ENCODE peak calls at places on chromosomes 5 and 9, in six cellular contexts. One of them, this sample, is unnamed.

GRCh38 chr5:133890776-133891280 is 77.6 kb downstream of the C5orf15 start:
- ATAC-seq in K562: no peak
- ATAC-seq in A549: no peak
- ATAC-seq in upper lobe of left lung: no peak
- ATAC-seq in GM12878: no peak
- ATAC-seq in HepG2: no peak
- ATAC-seq in this sample: no peak

GRCh38 chr9:126471084-126471611 is 142.6 kb upstream of the LMX1B start:
- ATAC-seq in K562: no peak
- ATAC-seq in A549: no peak
- ATAC-seq in upper lobe of left lung: peak
- ATAC-seq in GM12878: peak
- ATAC-seq in HepG2: no peak
- ATAC-seq in this sample: peak

GRCh38 chr5:155871623-155872022 is 455.3 kb upstream of the SGCD start:
- ATAC-seq in K562: no peak
- ATAC-seq in A549: no peak
- ATAC-seq in upper lobe of left lung: no peak
- ATAC-seq in GM12878: no peak
- ATAC-seq in HepG2: no peak
- ATAC-seq in this sample: no peak

GRCh38 chr5:127419858-127420257 is 97.6 kb upstream of the PRRC1 start:
- ATAC-seq in K562: no peak
- ATAC-seq in A549: no peak
- ATAC-seq in upper lobe of left lung: no peak
- ATAC-seq in GM12878: no peak
- ATAC-seq in HepG2: no peak
- ATAC-seq in this sample: no peak

GRCh38 chr9:129069825-129070473 is 11.0 kb upstream of the DOLPP1 start:
- ATAC-seq in K562: no peak
- ATAC-seq in A549: peak
- ATAC-seq in upper lobe of left lung: no peak
- ATAC-seq in GM12878: no peak
- ATAC-seq in HepG2: peak
- ATAC-seq in this sample: no peak

GRCh38 chr5:26323794-26324193 is 714.6 kb downstream of the CDH9 start:
- ATAC-seq in K562: no peak
- ATAC-seq in A549: no peak
- ATAC-seq in upper lobe of left lung: no peak
- ATAC-seq in GM12878: no peak
- ATAC-seq in HepG2: no peak
- ATAC-seq in this sample: no peak

GRCh38 chr9:38278931-38279532 is 113.5 kb upstream of the ALDH1B1 start:
- ATAC-seq in K562: no peak
- ATAC-seq in A549: no peak
- ATAC-seq in upper lobe of left lung: no peak
- ATAC-seq in GM12878: no peak
- ATAC-seq in HepG2: no peak
- ATAC-seq in this sample: no peak

GRCh38 chr9:115969096-115969495 is 184.5 kb upstream of the PAPPA start:
- ATAC-seq in K562: no peak
- ATAC-seq in A549: no peak
- ATAC-seq in upper lobe of left lung: no peak
- ATAC-seq in GM12878: peak
- ATAC-seq in HepG2: no peak
- ATAC-seq in this sample: no peak

GRCh38 chr9:85173967-85174366 is 504.4 kb downstream of the NTRK2 start:
- ATAC-seq in K562: no peak
- ATAC-seq in A549: no peak
- ATAC-seq in upper lobe of left lung: no peak
- ATAC-seq in GM12878: no peak
- ATAC-seq in HepG2: no peak
- ATAC-seq in this sample: no peak

GRCh38 chr5:161676109-161676508 is 9.4 kb upstream of the GABRA6 start:
- ATAC-seq in K562: no peak
- ATAC-seq in A549: no peak
- ATAC-seq in upper lobe of left lung: no peak
- ATAC-seq in GM12878: peak
- ATAC-seq in HepG2: peak
- ATAC-seq in this sample: no peak

GRCh38 chr5:53084856-53085255 is 24.7 kb downstream of the MOCS2 start:
- ATAC-seq in K562: no peak
- ATAC-seq in A549: no peak
- ATAC-seq in upper lobe of left lung: peak
- ATAC-seq in GM12878: no peak
- ATAC-seq in HepG2: no peak
- ATAC-seq in this sample: no peak

GRCh38 chr5:123098767-123099513 is 9.9 kb downstream of the PRDM6 start:
- ATAC-seq in K562: no peak
- ATAC-seq in A549: peak
- ATAC-seq in upper lobe of left lung: peak
- ATAC-seq in GM12878: no peak
- ATAC-seq in HepG2: no peak
- ATAC-seq in this sample: no peak

GRCh38 chr5:58015175-58015574 is 444.7 kb downstream of the PLK2 start:
- ATAC-seq in K562: no peak
- ATAC-seq in A549: no peak
- ATAC-seq in upper lobe of left lung: no peak
- ATAC-seq in GM12878: no peak
- ATAC-seq in HepG2: no peak
- ATAC-seq in this sample: no peak

GRCh38 chr5:174045470-174046025 is at the start of gene NSG2:
- ATAC-seq in K562: peak
- ATAC-seq in A549: peak
- ATAC-seq in upper lobe of left lung: peak
- ATAC-seq in GM12878: peak
- ATAC-seq in HepG2: peak
- ATAC-seq in this sample: peak

GRCh38 chr9:80208662-80209061 is 636.9 kb downstream of the TLE4 start:
- ATAC-seq in K562: no peak
- ATAC-seq in A549: no peak
- ATAC-seq in upper lobe of left lung: no peak
- ATAC-seq in GM12878: no peak
- ATAC-seq in HepG2: no peak
- ATAC-seq in this sample: no peak

GRCh38 chr5:100623719-100624118 is 88.5 kb downstream of the FAM174A start:
- ATAC-seq in K562: peak
- ATAC-seq in A549: peak
- ATAC-seq in upper lobe of left lung: no peak
- ATAC-seq in GM12878: peak
- ATAC-seq in HepG2: peak
- ATAC-seq in this sample: no peak

GRCh38 chr5:97534166-97534565 is 351.1 kb upstream of the RIOK2 start:
- ATAC-seq in K562: no peak
- ATAC-seq in A549: peak
- ATAC-seq in upper lobe of left lung: peak
- ATAC-seq in GM12878: peak
- ATAC-seq in HepG2: peak
- ATAC-seq in this sample: peak

GRCh38 chr9:126125177-126125576 is 201.5 kb upstream of the MVB12B start:
- ATAC-seq in K562: no peak
- ATAC-seq in A549: no peak
- ATAC-seq in upper lobe of left lung: no peak
- ATAC-seq in GM12878: no peak
- ATAC-seq in HepG2: no peak
- ATAC-seq in this sample: no peak

GRCh38 chr5:100517301-100517974 is 17.7 kb upstream of the FAM174A start:
- ATAC-seq in K562: no peak
- ATAC-seq in A549: no peak
- ATAC-seq in upper lobe of left lung: peak
- ATAC-seq in GM12878: peak
- ATAC-seq in HepG2: peak
- ATAC-seq in this sample: no peak

GRCh38 chr5:143133721-143134120 is 269.8 kb downstream of the NR3C1 start:
- ATAC-seq in K562: no peak
- ATAC-seq in A549: no peak
- ATAC-seq in upper lobe of left lung: no peak
- ATAC-seq in GM12878: no peak
- ATAC-seq in HepG2: no peak
- ATAC-seq in this sample: no peak

GRCh38 chr5:62214701-62215100 is 91.3 kb upstream of the KIF2A start:
- ATAC-seq in K562: no peak
- ATAC-seq in A549: no peak
- ATAC-seq in upper lobe of left lung: no peak
- ATAC-seq in GM12878: no peak
- ATAC-seq in HepG2: no peak
- ATAC-seq in this sample: no peak

GRCh38 chr9:115992834-115993233 is 160.8 kb upstream of the PAPPA start:
- ATAC-seq in K562: no peak
- ATAC-seq in A549: peak
- ATAC-seq in upper lobe of left lung: no peak
- ATAC-seq in GM12878: no peak
- ATAC-seq in HepG2: no peak
- ATAC-seq in this sample: no peak

GRCh38 chr5:141641634-141642278 is 5.0 kb downstream of the RELL2 start:
- ATAC-seq in K562: peak
- ATAC-seq in A549: peak
- ATAC-seq in upper lobe of left lung: no peak
- ATAC-seq in GM12878: peak
- ATAC-seq in HepG2: no peak
- ATAC-seq in this sample: no peak

GRCh38 chr5:152437861-152438260 is 32.8 kb upstream of the NMUR2 start:
- ATAC-seq in K562: no peak
- ATAC-seq in A549: no peak
- ATAC-seq in upper lobe of left lung: no peak
- ATAC-seq in GM12878: no peak
- ATAC-seq in HepG2: no peak
- ATAC-seq in this sample: no peak

GRCh38 chr9:91495450-91495849 is 71.8 kb upstream of the NFIL3 start:
- ATAC-seq in K562: no peak
- ATAC-seq in A549: peak
- ATAC-seq in upper lobe of left lung: no peak
- ATAC-seq in GM12878: no peak
- ATAC-seq in HepG2: no peak
- ATAC-seq in this sample: peak

GRCh38 chr5:1799110-1799601 is 481 bp downstream of the MRPL36 start:
- ATAC-seq in K562: peak
- ATAC-seq in A549: peak
- ATAC-seq in upper lobe of left lung: peak
- ATAC-seq in GM12878: peak
- ATAC-seq in HepG2: peak
- ATAC-seq in this sample: peak

GRCh38 chr5:160036243-160036642 is 27.3 kb downstream of the TTC1 start:
- ATAC-seq in K562: no peak
- ATAC-seq in A549: no peak
- ATAC-seq in upper lobe of left lung: no peak
- ATAC-seq in GM12878: no peak
- ATAC-seq in HepG2: no peak
- ATAC-seq in this sample: no peak

DNA sequence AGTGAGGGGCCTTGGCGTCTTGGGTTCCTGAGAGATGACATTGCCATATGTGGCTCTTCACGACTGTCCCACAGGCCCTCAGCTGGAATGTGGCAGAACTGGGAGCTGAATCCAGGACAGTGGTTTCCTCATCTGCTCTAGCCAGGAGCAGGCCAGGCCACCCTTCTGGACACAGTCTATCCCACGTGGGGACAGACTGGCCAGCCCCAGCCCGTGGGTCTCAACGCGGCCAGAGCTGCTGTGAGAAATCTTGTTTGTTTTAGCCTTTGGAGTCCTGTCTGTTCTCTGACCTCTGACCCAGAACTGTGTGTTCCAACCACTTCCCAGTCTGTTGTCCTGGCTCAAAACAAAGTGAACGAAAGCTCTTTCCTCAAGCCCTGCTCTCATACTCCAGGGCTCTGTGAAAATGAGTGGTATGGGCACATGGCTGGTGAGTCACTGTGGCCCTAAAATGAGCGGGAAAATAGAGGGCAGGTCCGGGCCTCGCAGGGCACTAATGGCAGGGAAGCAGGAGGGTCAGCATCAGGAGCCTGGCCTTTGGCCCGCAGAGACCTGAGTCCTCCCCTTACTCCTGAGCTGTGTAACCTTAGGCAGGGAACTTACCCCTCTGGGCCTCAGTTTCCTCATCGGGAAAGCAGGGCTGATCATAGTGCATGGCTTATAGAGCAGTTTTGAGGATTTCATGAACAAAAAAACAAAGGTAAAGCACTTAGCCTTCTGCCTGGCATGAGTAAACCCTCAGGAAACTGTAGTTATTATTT is 34.8 kb upstream of the GLRX start:
- ATAC-seq in K562: peak
- ATAC-seq in A549: no peak
- ATAC-seq in upper lobe of left lung: peak
- ATAC-seq in GM12878: no peak
- ATAC-seq in HepG2: peak
- ATAC-seq in this sample: peak
- TF ChIP-seq EP300 in K562: no peak
- TF ChIP-seq EP300 in A549: no peak
- TF ChIP-seq EP300 in upper lobe of left lung: peak
- TF ChIP-seq EP300 in GM12878: no peak
- TF ChIP-seq EP300 in HepG2: no peak
- TF ChIP-seq EP300 in this sample: peak

DNA sequence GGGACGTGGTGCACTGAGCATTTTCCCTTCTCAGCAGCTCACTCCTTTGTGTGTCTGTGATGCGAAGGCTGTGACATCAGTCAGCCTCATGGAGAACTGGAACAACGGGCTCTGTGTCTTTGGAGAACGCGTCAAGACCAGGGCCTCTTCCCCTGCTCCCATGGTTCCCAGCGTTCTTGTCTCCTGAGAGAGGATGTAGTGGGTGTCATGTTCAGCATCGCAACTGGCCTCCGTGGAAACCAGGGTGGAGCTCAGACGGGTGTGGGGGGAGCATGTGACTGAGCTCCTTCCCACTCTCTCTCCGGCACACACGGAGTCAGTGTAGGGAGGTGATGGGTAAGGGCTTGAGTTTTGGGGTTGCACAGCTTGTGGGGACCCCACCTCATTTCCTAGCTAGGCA is 59.7 kb downstream of the TENT4A start:
- ATAC-seq in K562: no peak
- ATAC-seq in A549: peak
- ATAC-seq in upper lobe of left lung: no peak
- ATAC-seq in GM12878: no peak
- ATAC-seq in HepG2: no peak
- ATAC-seq in this sample: no peak
- H3K27ac ChIP-seq in K562: no peak
- H3K27ac ChIP-seq in A549: peak
- H3K27ac ChIP-seq in upper lobe of left lung: no peak
- H3K27ac ChIP-seq in GM12878: no peak
- H3K27ac ChIP-seq in HepG2: no peak
- H3K27ac ChIP-seq in this sample: no peak

DNA sequence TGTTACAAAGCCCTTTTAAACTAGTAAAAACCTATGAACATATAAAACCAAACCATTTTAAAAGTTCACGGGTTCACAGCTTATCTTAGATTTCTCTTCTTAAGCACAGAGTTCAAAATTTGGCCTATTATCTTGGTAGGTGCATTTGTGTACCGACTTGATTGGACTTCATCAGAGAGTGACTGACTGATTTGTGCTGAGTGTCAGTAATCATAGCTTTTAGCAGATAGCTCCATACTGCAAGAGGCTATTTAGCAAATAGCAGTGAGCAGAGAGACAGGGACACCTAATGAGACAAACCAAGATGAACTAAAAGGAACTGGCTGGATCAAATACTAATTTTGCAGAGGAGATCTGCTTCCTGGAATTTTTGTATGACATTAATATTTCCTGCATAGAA is 274.5 kb downstream of the PRR16 start:
- ATAC-seq in K562: no peak
- ATAC-seq in A549: no peak
- ATAC-seq in upper lobe of left lung: no peak
- ATAC-seq in GM12878: no peak
- ATAC-seq in HepG2: no peak
- ATAC-seq in this sample: no peak
- TF ChIP-seq EP300 in K562: no peak
- TF ChIP-seq EP300 in A549: no peak
- TF ChIP-seq EP300 in upper lobe of left lung: no peak
- TF ChIP-seq EP300 in GM12878: no peak
- TF ChIP-seq EP300 in HepG2: no peak
- TF ChIP-seq EP300 in this sample: no peak

GRCh38 chr9:124221685-124222084 is 36.1 kb upstream of the NEK6 start:
- ATAC-seq in K562: no peak
- ATAC-seq in A549: no peak
- ATAC-seq in upper lobe of left lung: no peak
- ATAC-seq in GM12878: no peak
- ATAC-seq in HepG2: no peak
- ATAC-seq in this sample: no peak
- H3K27ac ChIP-seq in K562: no peak
- H3K27ac ChIP-seq in A549: peak
- H3K27ac ChIP-seq in upper lobe of left lung: peak
- H3K27ac ChIP-seq in GM12878: no peak
- H3K27ac ChIP-seq in HepG2: no peak
- H3K27ac ChIP-seq in this sample: peak